ENCODE peak calls at places on chromosomes 1 and 21, in eight cellular contexts. N is BJ; X is HAP-1; F is naive thymus-derived CD4-positive, alpha-beta T cell; J is CD8-positive, alpha-beta T cell; L is uterus; W is right atrium auricular region; H is mammary epithelial cell. Z is an unnamed sample.
A peak's percentile ranks its signal among the peaks of the same experiment; 100 is the strongest.

GRCh38 chr1:3590145-3590768 is 21.1 kb downstream of the MEGF6 start:
- DNase-seq in N (no peak), X (no peak), F (no peak), J (no peak), L (no peak), W (no peak), H (no peak), Z (no peak)

GRCh38 chr1:42765271-42765670 is 1.6 kb downstream of the P3H1 start:
- DNase-seq in N (no peak), X (peak; percentile 7), F (no peak), J (no peak), L (no peak), W (no peak), H (no peak), Z (no peak)

GRCh38 chr1:213393860-213394259 is 342.8 kb downstream of the RPS6KC1 start:
- DNase-seq in N (no peak), X (no peak), F (no peak), J (no peak), L (no peak), W (no peak), H (no peak), Z (no peak)

GRCh38 chr1:89460348-89460747 is 64.3 kb upstream of the LRRC8B start:
- DNase-seq in N (no peak), X (no peak), F (no peak), J (no peak), L (no peak), W (no peak), H (no peak), Z (no peak)

GRCh38 chr1:58855351-58856165 is 71.7 kb upstream of the JUN start:
- DNase-seq in N (no peak), X (no peak), F (no peak), J (no peak), L (no peak), W (no peak), H (no peak), Z (no peak)

GRCh38 chr1:58529288-58529687 is 17.2 kb downstream of the OMA1 start:
- DNase-seq in N (no peak), X (no peak), F (no peak), J (no peak), L (no peak), W (no peak), H (no peak), Z (no peak)

GRCh38 chr1:48023488-48023887 is 26.3 kb upstream of the TRABD2B start:
- DNase-seq in N (no peak), X (no peak), F (no peak), J (no peak), L (no peak), W (no peak), H (no peak), Z (no peak)

GRCh38 chr1:6185635-6186382 is 5.7 kb upstream of the CHD5 start:
- DNase-seq in N (no peak), X (peak; percentile 5), F (no peak), J (no peak), L (no peak), W (no peak), H (no peak), Z (no peak)

GRCh38 chr1:201112173-201112731 is at the start of gene CACNA1S:
- DNase-seq in N (no peak), X (no peak), F (no peak), J (no peak), L (no peak), W (no peak), H (no peak), Z (no peak)

GRCh38 chr1:35573198-35573775 is at the start of gene TFAP2E:
- DNase-seq in N (no peak), X (no peak), F (no peak), J (no peak), L (no peak), W (no peak), H (peak; percentile 41), Z (no peak)

GRCh38 chr1:1037366-1038327 is 17.7 kb downstream of the AGRN start:
- DNase-seq in N (no peak), X (no peak), F (no peak), J (no peak), L (no peak), W (no peak), H (no peak), Z (no peak)

GRCh38 chr1:1040004-1040991 is 20.4 kb downstream of the AGRN start:
- DNase-seq in N (no peak), X (peak; percentile 80), F (peak; percentile 77), J (peak; percentile 87), L (peak; percentile 71), W (peak; percentile 63), H (peak; percentile 61), Z (peak; percentile 77)

GRCh38 chr1:1041092-1041503 is 21.2 kb downstream of the AGRN start:
- DNase-seq in N (no peak), X (no peak), F (no peak), J (no peak), L (no peak), W (no peak), H (no peak), Z (no peak)

GRCh38 chr1:1038694-1039093 is 18.8 kb downstream of the AGRN start:
- DNase-seq in N (no peak), X (no peak), F (no peak), J (no peak), L (no peak), W (no peak), H (no peak), Z (no peak)

DNA sequence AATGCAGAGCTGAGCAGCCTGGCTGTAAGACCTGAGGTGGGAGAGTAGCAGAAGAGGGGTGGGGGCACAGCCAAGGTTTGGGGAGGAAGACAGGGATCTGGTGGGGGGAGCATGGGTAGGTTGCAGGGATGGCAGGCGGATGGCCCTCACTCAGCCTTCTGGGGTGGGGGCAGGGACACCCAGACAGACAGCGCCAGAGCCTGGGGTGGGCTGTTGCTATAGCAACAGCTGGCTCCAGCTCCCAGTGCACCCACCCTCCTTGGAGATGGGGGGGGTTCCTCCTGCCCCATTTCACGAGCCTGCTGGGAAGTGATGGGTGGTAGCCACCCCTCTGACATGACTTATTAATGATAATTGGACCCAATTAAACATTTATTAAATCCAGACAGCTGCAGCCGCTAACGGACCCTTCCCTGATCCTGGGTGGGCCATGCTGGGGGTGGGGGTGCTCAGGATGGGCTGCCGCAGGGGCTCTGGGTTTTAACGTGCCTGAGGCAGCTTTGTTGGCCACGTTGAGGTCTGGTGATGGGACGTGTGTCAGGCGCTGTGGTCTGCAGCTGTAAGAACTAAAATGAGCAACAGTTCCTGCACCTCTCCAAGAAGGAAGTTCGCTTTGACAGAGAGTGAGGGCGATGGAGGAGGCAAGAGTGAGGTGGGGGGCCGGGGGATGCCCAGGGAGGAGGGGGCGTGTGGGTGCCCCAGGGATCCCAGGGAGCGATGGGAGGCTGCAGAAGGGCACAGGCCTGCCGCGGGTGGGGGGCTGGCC is 19.4 kb downstream of the AGRN start:
- DNase-seq in N (no peak), X (no peak), F (no peak), J (no peak), L (no peak), W (no peak), H (no peak), Z (no peak)
- H3K4me3 ChIP-seq in N (no peak overlapping the region), X (no peak overlapping the region), F (peak overlapping the region; percentile 52), J (peak overlapping the region; percentile 57), L (no peak overlapping the region), W (peak overlapping the region; percentile 57), H (no peak overlapping the region), Z (peak overlapping the region; percentile 20)

GRCh38 chr21:42863504-42863870 is 15.9 kb downstream of the WDR4 start:
- DNase-seq in N (no peak), X (no peak), F (no peak), J (no peak), L (no peak), W (no peak), H (no peak), Z (no peak)

GRCh38 chr21:42860345-42860744 is 19.0 kb downstream of the WDR4 start:
- DNase-seq in N (no peak), X (no peak), F (no peak), J (no peak), L (no peak), W (no peak), H (no peak), Z (no peak)

GRCh38 chr21:42862774-42863503 is 16.4 kb downstream of the WDR4 start:
- DNase-seq in N (no peak), X (no peak), F (no peak), J (no peak), L (no peak), W (no peak), H (peak; percentile 44), Z (no peak)

GRCh38 chr21:42861311-42862122 is 17.8 kb downstream of the WDR4 start:
- DNase-seq in N (no peak), X (no peak), F (no peak), J (no peak), L (no peak), W (no peak), H (no peak), Z (no peak)

DNA sequence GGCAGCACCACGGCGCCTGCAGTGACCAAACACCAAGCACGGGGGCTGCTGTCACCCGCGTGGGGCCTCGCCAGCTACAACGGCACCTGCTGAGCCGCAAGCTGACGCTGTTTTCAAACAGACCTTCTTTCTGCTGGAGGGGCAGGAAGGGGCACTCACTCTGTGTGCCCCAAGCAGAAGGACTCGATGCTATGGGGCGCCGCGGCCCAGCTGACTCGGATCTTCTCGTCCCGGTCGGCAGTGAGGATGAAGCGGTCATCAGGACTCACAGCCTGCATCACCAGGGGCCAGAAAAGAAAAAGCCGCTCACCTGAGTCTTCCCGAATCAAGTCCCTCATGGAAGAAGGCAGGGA is 17.2 kb downstream of the WDR4 start:
- DNase-seq in N (no peak), X (no peak), F (no peak), J (no peak), L (no peak), W (no peak), H (no peak), Z (no peak)
- H3K27me3 ChIP-seq in N (no peaks in the 10 kb centered on the region), X (no peaks in the 10 kb centered on the region), F (no peaks in the 10 kb centered on the region), J (no peaks in the 10 kb centered on the region), L (no peaks in the 10 kb centered on the region), W (no peaks in the 10 kb centered on the region), H (no peaks in the 10 kb centered on the region), Z (no peaks in the 10 kb centered on the region)

GRCh38 chr1:45678489-45678888 is 7.8 kb downstream of the GPBP1L1 start:
- DNase-seq in N (no peak), X (peak; percentile 26), F (no peak), J (no peak), L (no peak), W (no peak), H (no peak), Z (no peak)
- H3K4me3 ChIP-seq in N (no peak overlapping the region), X (no peak overlapping the region), F (no peak overlapping the region), J (no peak overlapping the region), L (no peak overlapping the region), W (no peak overlapping the region), H (no peak overlapping the region), Z (no peak overlapping the region)

DNA sequence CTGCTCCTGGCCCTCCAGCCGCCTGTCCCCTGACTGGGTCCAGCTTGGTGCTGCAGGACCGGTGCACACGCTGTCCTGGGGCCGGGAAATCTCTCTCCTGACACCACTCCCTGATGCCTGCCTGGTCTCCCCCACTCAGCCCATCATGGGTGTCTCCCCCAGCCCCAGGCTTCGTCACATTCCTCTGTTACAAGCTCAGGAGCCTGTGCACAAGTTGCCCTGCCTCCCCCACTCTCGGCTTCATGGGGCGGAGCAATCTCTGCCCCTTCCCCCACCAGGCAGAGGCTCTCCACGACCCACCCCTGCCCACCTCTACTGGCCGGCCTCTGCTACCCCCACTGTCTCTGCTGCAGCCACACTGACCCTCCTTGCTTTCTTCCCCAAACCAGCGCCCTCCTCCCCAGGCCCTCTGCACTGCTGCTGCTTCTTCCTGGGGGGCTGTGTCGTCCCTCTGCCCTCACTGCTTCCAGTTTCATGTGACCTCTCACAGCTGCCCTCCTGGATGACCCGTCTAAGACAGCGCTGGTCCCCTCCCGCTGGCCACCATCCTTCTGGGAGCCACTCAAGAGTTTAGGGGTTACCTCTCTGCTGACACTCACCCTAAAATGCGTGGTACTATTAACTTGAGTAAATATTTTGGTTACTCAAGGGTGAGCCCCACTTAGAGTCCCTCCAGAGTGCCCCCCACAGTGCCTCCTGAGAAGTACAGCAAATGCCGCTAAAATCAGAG is 5.7 kb upstream of the RIPK4 start:
- DNase-seq in N (no peak), X (no peak), F (no peak), J (no peak), L (no peak), W (no peak), H (no peak), Z (no peak)
- H3K27me3 ChIP-seq in N (peaks cover 6% of the 10 kb centered on the region), X (peaks cover 46% of the 10 kb centered on the region), F (peaks cover 6% of the 10 kb centered on the region), J (peaks cover 5% of the 10 kb centered on the region), L (peaks cover 29% of the 10 kb centered on the region), W (peaks cover 15% of the 10 kb centered on the region), H (no peaks in the 10 kb centered on the region), Z (peaks cover 2% of the 10 kb centered on the region)